ENCODE peak calls at places on chromosomes 3 and 15, in seven cellular contexts. B is activated CD8-positive, alpha-beta T cell treated with anti-CD3 and anti-CD28 coated beads for 36 hours; V is fibroblast of the aortic adventitia; J is stimulated activated CD8-positive, alpha-beta memory T cell treated with anti-CD3 and anti-CD28 coated beads, Interleukin-12 subunit alpha, Interleukin-12 subunit beta, amount 100 ng/mL, for 4 hours; O is activated T-cell treated with anti-CD3 and anti-CD28 coated beads for 24 hours; Y is caudate nucleus; L is CD8-positive, alpha-beta memory T cell. U is an unnamed sample.
A peak's percentile ranks its signal among the peaks of the same experiment; 100 is the strongest.

GRCh38 chr15:44729394-44729913 is 6.9 kb upstream of the TRIM69 start:
- DNase-seq in B (peak; percentile 59), V (peak; percentile 44), J (no peak), O (no peak), Y (no peak), L (peak; percentile 34), U (no peak)

GRCh38 chr3:78204977-78205376 is 1165.1 kb downstream of the ROBO2 start:
- DNase-seq in B (no peak), V (peak; percentile 51), J (no peak), O (no peak), Y (no peak), L (no peak), U (peak; percentile 24)

GRCh38 chr3:184718431-184718830 is 6.6 kb upstream of the MAGEF1 start:
- DNase-seq in B (no peak), V (no peak), J (no peak), O (no peak), Y (no peak), L (no peak), U (no peak)

GRCh38 chr3:69890094-69890493 is 109.4 kb upstream of the SAMMSON start:
- DNase-seq in B (peak; percentile 31), V (no peak), J (no peak), O (no peak), Y (no peak), L (no peak), U (no peak)

GRCh38 chr15:98384328-98385029 is 263.9 kb upstream of the IGF1R start:
- DNase-seq in B (no peak), V (no peak), J (no peak), O (no peak), Y (no peak), L (no peak), U (no peak)

GRCh38 chr15:84023636-84024035 is 211.9 kb upstream of the GOLGA6L4 start:
- DNase-seq in B (peak; percentile 47), V (peak; percentile 56), J (no peak), O (no peak), Y (no peak), L (no peak), U (no peak)

GRCh38 chr3:134336587-134336986 is 37.7 kb downstream of the AMOTL2 start:
- DNase-seq in B (no peak), V (peak; percentile 91), J (no peak), O (no peak), Y (no peak), L (no peak), U (no peak)

GRCh38 chr15:29924750-29925149 is 102.5 kb upstream of the TJP1 start:
- DNase-seq in B (no peak), V (peak; percentile 89), J (no peak), O (no peak), Y (no peak), L (no peak), U (no peak)

GRCh38 chr3:48217449-48217848 is 5.8 kb upstream of the CAMP start:
- DNase-seq in B (no peak), V (no peak), J (no peak), O (no peak), Y (no peak), L (no peak), U (no peak)

GRCh38 chr3:176357891-176358290 is 839.4 kb downstream of the TBL1XR1 start:
- DNase-seq in B (no peak), V (no peak), J (no peak), O (no peak), Y (no peak), L (no peak), U (no peak)

GRCh38 chr15:55627730-55628368 is 39.7 kb upstream of the PYGO1 start:
- DNase-seq in B (no peak), V (peak; percentile 90), J (no peak), O (no peak), Y (peak; percentile 26), L (no peak), U (no peak)

GRCh38 chr3:196620228-196620627 is 19.3 kb upstream of the NRROS start:
- DNase-seq in B (peak; percentile 85), V (no peak), J (no peak), O (no peak), Y (no peak), L (no peak), U (no peak)

GRCh38 chr3:160400631-160401150 is 1.2 kb downstream of the SMC4 start:
- DNase-seq in B (peak; percentile 14), V (no peak), J (peak; percentile 6), O (peak; percentile 4), Y (no peak), L (peak; percentile 8), U (no peak)

GRCh38 chr3:167187211-167187610 is 192.9 kb downstream of the ZBBX start:
- DNase-seq in B (no peak), V (no peak), J (no peak), O (no peak), Y (no peak), L (no peak), U (no peak)

GRCh38 chr15:60325905-60326304 is 71.9 kb downstream of the ANXA2 start:
- DNase-seq in B (no peak), V (no peak), J (no peak), O (no peak), Y (no peak), L (no peak), U (peak; percentile 24)

GRCh38 chr15:25481208-25481862 is 42.5 kb upstream of the UBE3A start:
- DNase-seq in B (no peak), V (no peak), J (no peak), O (no peak), Y (peak; percentile 28), L (no peak), U (no peak)

GRCh38 chr15:58503139-58504027 is 71.6 kb downstream of the LIPC start:
- DNase-seq in B (no peak), V (no peak), J (no peak), O (no peak), Y (no peak), L (no peak), U (no peak)

GRCh38 chr3:116663161-116663885 is 46.3 kb upstream of the TUSC7 start:
- DNase-seq in B (no peak), V (no peak), J (no peak), O (no peak), Y (no peak), L (no peak), U (peak; percentile 89)

GRCh38 chr15:94352940-94353820 is 121.8 kb downstream of the MCTP2 start:
- DNase-seq in B (no peak), V (no peak), J (no peak), O (no peak), Y (no peak), L (no peak), U (no peak)

GRCh38 chr15:92645051-92645631 is 10.4 kb downstream of the FAM174B start:
- DNase-seq in B (no peak), V (peak; percentile 11), J (no peak), O (no peak), Y (no peak), L (no peak), U (no peak)

GRCh38 chr15:58447244-58448010 is 15.6 kb downstream of the LIPC start:
- DNase-seq in B (no peak), V (peak; percentile 89), J (no peak), O (no peak), Y (no peak), L (no peak), U (no peak)

GRCh38 chr3:11159421-11159904 is 5.2 kb downstream of the HRH1 start:
- DNase-seq in B (no peak), V (peak; percentile 98), J (no peak), O (no peak), Y (no peak), L (no peak), U (no peak)

GRCh38 chr3:150255416-150255815 is 152.7 kb upstream of the TSC22D2 start:
- DNase-seq in B (no peak), V (no peak), J (no peak), O (no peak), Y (peak; percentile 73), L (no peak), U (no peak)

GRCh38 chr15:39874890-39875549 is 45.0 kb downstream of the GPR176 start:
- DNase-seq in B (peak; percentile 45), V (peak; percentile 53), J (no peak), O (peak; percentile 2), Y (no peak), L (no peak), U (no peak)

GRCh38 chr3:155244206-155244605 is 49.3 kb downstream of the STRIT1 start:
- DNase-seq in B (no peak), V (peak; percentile 32), J (no peak), O (no peak), Y (no peak), L (no peak), U (no peak)

GRCh38 chr3:40597441-40597840 is 72.7 kb downstream of the ZNF621 start:
- DNase-seq in B (peak; percentile 10), V (no peak), J (no peak), O (no peak), Y (no peak), L (no peak), U (no peak)

GRCh38 chr3:65659396-65659795 is 379.3 kb downstream of the MAGI1 start:
- DNase-seq in B (no peak), V (no peak), J (no peak), O (no peak), Y (no peak), L (no peak), U (no peak)

GRCh38 chr3:9901967-9902366 is 681 bp upstream of the IL17RE start:
- DNase-seq in B (peak; percentile 39), V (no peak), J (no peak), O (no peak), Y (no peak), L (no peak), U (no peak)

GRCh38 chr15:66101715-66102395 is 151.7 kb downstream of the MEGF11 start:
- DNase-seq in B (no peak), V (no peak), J (no peak), O (no peak), Y (no peak), L (no peak), U (no peak)

GRCh38 chr3:166211451-166211850 is 374.2 kb upstream of the BCHE start:
- DNase-seq in B (no peak), V (no peak), J (no peak), O (no peak), Y (no peak), L (no peak), U (no peak)

GRCh38 chr15:25501828-25502446 is 63.1 kb upstream of the UBE3A start:
- DNase-seq in B (peak; percentile 7), V (peak; percentile 51), J (no peak), O (no peak), Y (no peak), L (no peak), U (no peak)

GRCh38 chr15:36914962-36915808 is 185.2 kb downstream of the MEIS2 start:
- DNase-seq in B (no peak), V (peak; percentile 77), J (no peak), O (no peak), Y (no peak), L (no peak), U (no peak)

GRCh38 chr3:134699721-134700120 is 48.9 kb upstream of the KY start:
- DNase-seq in B (no peak), V (no peak), J (no peak), O (no peak), Y (no peak), L (no peak), U (no peak)

GRCh38 chr3:184368804-184369183 is 7.3 kb downstream of the POLR2H start:
- DNase-seq in B (no peak), V (peak; percentile 90), J (no peak), O (no peak), Y (peak; percentile 42), L (no peak), U (no peak)

GRCh38 chr3:149971403-149972075 is 844 bp upstream of the PFN2 start:
- DNase-seq in B (peak; percentile 49), V (peak; percentile 66), J (peak; percentile 4), O (no peak), Y (peak; percentile 43), L (peak; percentile 9), U (no peak)

GRCh38 chr15:65101418-65101890 is 13.5 kb downstream of the UBAP1L start:
- DNase-seq in B (peak; percentile 75), V (peak; percentile 74), J (no peak), O (peak; percentile 28), Y (peak; percentile 18), L (no peak), U (peak; percentile 18)

GRCh38 chr15:82535566-82536408 is 4.5 kb downstream of the RPS17 start:
- DNase-seq in B (no peak), V (no peak), J (no peak), O (no peak), Y (no peak), L (no peak), U (no peak)

GRCh38 chr3:42900226-42900625 is 5.7 kb upstream of the ZNF662 start:
- DNase-seq in B (no peak), V (no peak), J (no peak), O (no peak), Y (peak; percentile 18), L (no peak), U (no peak)

U was measured in SK-N-MC.